ENCODE peak calls at places on chromosomes 1 and 21, in seven cellular contexts. One of them, this sample, is unnamed.

GRCh38 chr1:14082331-14082730 is 382.3 kb downstream of the PRDM2 start:
- DNase-seq in H9: no peak
- DNase-seq in IMR-90: no peak
- DNase-seq in mesenchymal stem cell: no peak
- DNase-seq in H1: no peak
- DNase-seq in neuronal stem cell: no peak
- DNase-seq in trophoblast cell: no peak
- DNase-seq in this sample: no peak

GRCh38 chr1:163337631-163338030 is 15.9 kb downstream of the NUF2 start:
- DNase-seq in H9: no peak
- DNase-seq in IMR-90: peak
- DNase-seq in mesenchymal stem cell: peak
- DNase-seq in H1: no peak
- DNase-seq in neuronal stem cell: no peak
- DNase-seq in trophoblast cell: no peak
- DNase-seq in this sample: no peak

GRCh38 chr1:1906185-1907097 is 8.6 kb upstream of the CALML6 start:
- DNase-seq in H9: peak
- DNase-seq in IMR-90: peak
- DNase-seq in mesenchymal stem cell: peak
- DNase-seq in H1: peak
- DNase-seq in neuronal stem cell: peak
- DNase-seq in trophoblast cell: peak
- DNase-seq in this sample: peak

GRCh38 chr21:45142469-45142868 is 68.1 kb downstream of the ADARB1 start:
- DNase-seq in H9: no peak
- DNase-seq in IMR-90: peak
- DNase-seq in mesenchymal stem cell: peak
- DNase-seq in H1: peak
- DNase-seq in neuronal stem cell: no peak
- DNase-seq in trophoblast cell: no peak
- DNase-seq in this sample: no peak

GRCh38 chr1:167212025-167212424 is 8.7 kb upstream of the POU2F1 start:
- DNase-seq in H9: no peak
- DNase-seq in IMR-90: no peak
- DNase-seq in mesenchymal stem cell: no peak
- DNase-seq in H1: no peak
- DNase-seq in neuronal stem cell: no peak
- DNase-seq in trophoblast cell: no peak
- DNase-seq in this sample: no peak

GRCh38 chr1:220123889-220124288 is 30.0 kb downstream of the IARS2 start:
- DNase-seq in H9: no peak
- DNase-seq in IMR-90: no peak
- DNase-seq in mesenchymal stem cell: peak
- DNase-seq in H1: no peak
- DNase-seq in neuronal stem cell: no peak
- DNase-seq in trophoblast cell: peak
- DNase-seq in this sample: peak

GRCh38 chr1:210633140-210633539 is 304.4 kb downstream of the HHAT start:
- DNase-seq in H9: no peak
- DNase-seq in IMR-90: no peak
- DNase-seq in mesenchymal stem cell: no peak
- DNase-seq in H1: no peak
- DNase-seq in neuronal stem cell: no peak
- DNase-seq in trophoblast cell: no peak
- DNase-seq in this sample: no peak

GRCh38 chr1:40951943-40952743 is 27.4 kb upstream of the CTPS1 start:
- DNase-seq in H9: peak
- DNase-seq in IMR-90: peak
- DNase-seq in mesenchymal stem cell: peak
- DNase-seq in H1: peak
- DNase-seq in neuronal stem cell: peak
- DNase-seq in trophoblast cell: peak
- DNase-seq in this sample: peak

GRCh38 chr1:63261736-63262142 is 60.6 kb upstream of the FOXD3 start:
- DNase-seq in H9: no peak
- DNase-seq in IMR-90: no peak
- DNase-seq in mesenchymal stem cell: no peak
- DNase-seq in H1: no peak
- DNase-seq in neuronal stem cell: no peak
- DNase-seq in trophoblast cell: no peak
- DNase-seq in this sample: no peak

GRCh38 chr1:30977511-30977910 is 69.0 kb upstream of the SDC3 start:
- DNase-seq in H9: no peak
- DNase-seq in IMR-90: no peak
- DNase-seq in mesenchymal stem cell: no peak
- DNase-seq in H1: no peak
- DNase-seq in neuronal stem cell: no peak
- DNase-seq in trophoblast cell: no peak
- DNase-seq in this sample: no peak

GRCh38 chr21:44820851-44821250 is 3.0 kb upstream of the SUMO3 start:
- DNase-seq in H9: no peak
- DNase-seq in IMR-90: peak
- DNase-seq in mesenchymal stem cell: no peak
- DNase-seq in H1: no peak
- DNase-seq in neuronal stem cell: no peak
- DNase-seq in trophoblast cell: peak
- DNase-seq in this sample: no peak

GRCh38 chr1:179353546-179353945 is 12.2 kb upstream of the AXDND1 start:
- DNase-seq in H9: no peak
- DNase-seq in IMR-90: peak
- DNase-seq in mesenchymal stem cell: peak
- DNase-seq in H1: no peak
- DNase-seq in neuronal stem cell: no peak
- DNase-seq in trophoblast cell: peak
- DNase-seq in this sample: no peak

GRCh38 chr21:29943885-29944284 is 4.1 kb upstream of the GRIK1 start:
- DNase-seq in H9: no peak
- DNase-seq in IMR-90: no peak
- DNase-seq in mesenchymal stem cell: no peak
- DNase-seq in H1: no peak
- DNase-seq in neuronal stem cell: no peak
- DNase-seq in trophoblast cell: no peak
- DNase-seq in this sample: peak

GRCh38 chr1:192516776-192517297 is 58.7 kb upstream of the RGS1 start:
- DNase-seq in H9: no peak
- DNase-seq in IMR-90: no peak
- DNase-seq in mesenchymal stem cell: peak
- DNase-seq in H1: no peak
- DNase-seq in neuronal stem cell: no peak
- DNase-seq in trophoblast cell: peak
- DNase-seq in this sample: no peak

GRCh38 chr1:230327892-230328284 is 98.2 kb downstream of the PGBD5 start:
- DNase-seq in H9: peak
- DNase-seq in IMR-90: no peak
- DNase-seq in mesenchymal stem cell: peak
- DNase-seq in H1: no peak
- DNase-seq in neuronal stem cell: no peak
- DNase-seq in trophoblast cell: no peak
- DNase-seq in this sample: peak

GRCh38 chr1:161187311-161187710 is 10.0 kb upstream of the B4GALT3 start:
- DNase-seq in H9: no peak
- DNase-seq in IMR-90: no peak
- DNase-seq in mesenchymal stem cell: no peak
- DNase-seq in H1: no peak
- DNase-seq in neuronal stem cell: no peak
- DNase-seq in trophoblast cell: no peak
- DNase-seq in this sample: no peak
- H2BK120ac ChIP-seq in H9: no peak
- H2BK120ac ChIP-seq in IMR-90: no peak
- H2BK120ac ChIP-seq in mesenchymal stem cell: no peak
- H2BK120ac ChIP-seq in H1: no peak
- H2BK120ac ChIP-seq in neuronal stem cell: no peak
- H2BK120ac ChIP-seq in trophoblast cell: no peak
- H2BK120ac ChIP-seq in this sample: no peak

GRCh38 chr21:34313116-34313515 is 50.7 kb upstream of the KCNE2 start:
- DNase-seq in H9: no peak
- DNase-seq in IMR-90: peak
- DNase-seq in mesenchymal stem cell: no peak
- DNase-seq in H1: no peak
- DNase-seq in neuronal stem cell: no peak
- DNase-seq in trophoblast cell: no peak
- DNase-seq in this sample: peak
- H2BK5ac ChIP-seq in H9: no peak
- H2BK5ac ChIP-seq in IMR-90: no peak
- H2BK5ac ChIP-seq in mesenchymal stem cell: no peak
- H2BK5ac ChIP-seq in H1: no peak
- H2BK5ac ChIP-seq in neuronal stem cell: no peak
- H2BK5ac ChIP-seq in trophoblast cell: no peak
- H2BK5ac ChIP-seq in this sample: no peak

GRCh38 chr1:37849480-37849879 is 9.9 kb downstream of the MTF1 start:
- DNase-seq in H9: no peak
- DNase-seq in IMR-90: no peak
- DNase-seq in mesenchymal stem cell: no peak
- DNase-seq in H1: no peak
- DNase-seq in neuronal stem cell: no peak
- DNase-seq in trophoblast cell: no peak
- DNase-seq in this sample: no peak

GRCh38 chr1:37851271-37851670 is 8.1 kb downstream of the MTF1 start:
- DNase-seq in H9: no peak
- DNase-seq in IMR-90: no peak
- DNase-seq in mesenchymal stem cell: no peak
- DNase-seq in H1: no peak
- DNase-seq in neuronal stem cell: no peak
- DNase-seq in trophoblast cell: no peak
- DNase-seq in this sample: no peak

GRCh38 chr1:37853157-37853556 is 6.2 kb downstream of the MTF1 start:
- DNase-seq in H9: no peak
- DNase-seq in IMR-90: no peak
- DNase-seq in mesenchymal stem cell: no peak
- DNase-seq in H1: no peak
- DNase-seq in neuronal stem cell: no peak
- DNase-seq in trophoblast cell: no peak
- DNase-seq in this sample: no peak

GRCh38 chr1:37850352-37850955 is 8.9 kb downstream of the MTF1 start:
- DNase-seq in H9: no peak
- DNase-seq in IMR-90: peak
- DNase-seq in mesenchymal stem cell: peak
- DNase-seq in H1: no peak
- DNase-seq in neuronal stem cell: no peak
- DNase-seq in trophoblast cell: peak
- DNase-seq in this sample: no peak

DNA sequence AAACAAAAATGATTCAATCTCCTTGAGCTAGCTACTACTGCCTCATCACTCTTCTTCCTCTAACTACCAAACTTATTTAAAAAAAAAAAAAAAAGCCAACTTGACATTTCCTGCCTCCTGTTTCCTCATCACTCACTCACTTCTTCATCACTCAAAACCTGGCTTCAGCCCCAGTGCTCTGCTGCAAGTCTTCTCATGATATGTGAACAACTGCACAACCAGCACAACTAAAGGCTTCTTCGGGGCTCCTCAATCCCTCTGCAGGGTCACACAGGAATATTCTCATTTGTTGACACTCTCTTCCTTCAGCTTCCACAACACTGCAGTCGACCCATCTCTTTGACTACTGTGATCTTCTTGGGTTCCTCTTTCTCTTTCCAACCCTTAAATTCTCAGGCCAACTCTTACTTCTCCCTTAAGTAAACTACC is 7.6 kb downstream of the MTF1 start:
- DNase-seq in H9: no peak
- DNase-seq in IMR-90: peak
- DNase-seq in mesenchymal stem cell: no peak
- DNase-seq in H1: no peak
- DNase-seq in neuronal stem cell: no peak
- DNase-seq in trophoblast cell: no peak
- DNase-seq in this sample: no peak
- H2BK120ac ChIP-seq in H9: no peak
- H2BK120ac ChIP-seq in IMR-90: no peak
- H2BK120ac ChIP-seq in mesenchymal stem cell: no peak
- H2BK120ac ChIP-seq in H1: no peak
- H2BK120ac ChIP-seq in neuronal stem cell: no peak
- H2BK120ac ChIP-seq in trophoblast cell: no peak
- H2BK120ac ChIP-seq in this sample: no peak

DNA sequence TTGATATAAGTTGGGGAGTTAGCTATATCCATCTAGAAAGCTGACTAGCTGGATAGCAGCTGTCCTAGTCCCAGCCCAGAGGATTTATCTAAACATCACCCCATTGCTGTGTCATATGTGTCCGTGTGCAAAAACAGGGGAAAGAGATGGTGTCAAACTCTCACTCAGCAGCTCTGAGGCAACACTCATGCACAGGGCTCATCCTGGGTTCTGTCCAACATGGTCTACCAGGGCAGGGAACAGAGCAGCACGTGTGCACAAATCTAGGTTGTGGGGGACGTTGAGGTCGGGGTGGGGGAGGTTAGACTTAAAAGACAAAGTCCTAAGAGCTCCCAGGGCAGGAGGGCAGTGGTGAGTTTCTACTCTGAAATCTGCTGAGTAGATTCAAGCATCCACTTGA is 16.2 kb downstream of the PI4KB start:
- DNase-seq in H9: no peak
- DNase-seq in IMR-90: peak
- DNase-seq in mesenchymal stem cell: peak
- DNase-seq in H1: no peak
- DNase-seq in neuronal stem cell: no peak
- DNase-seq in trophoblast cell: no peak
- DNase-seq in this sample: no peak
- H2BK5ac ChIP-seq in H9: no peak
- H2BK5ac ChIP-seq in IMR-90: peak
- H2BK5ac ChIP-seq in mesenchymal stem cell: no peak
- H2BK5ac ChIP-seq in H1: no peak
- H2BK5ac ChIP-seq in neuronal stem cell: no peak
- H2BK5ac ChIP-seq in trophoblast cell: peak
- H2BK5ac ChIP-seq in this sample: no peak

GRCh38 chr1:34701326-34702129 is 53.3 kb upstream of the GJB5 start:
- DNase-seq in H9: no peak
- DNase-seq in IMR-90: no peak
- DNase-seq in mesenchymal stem cell: no peak
- DNase-seq in H1: no peak
- DNase-seq in neuronal stem cell: no peak
- DNase-seq in trophoblast cell: no peak
- DNase-seq in this sample: no peak
- H2BK120ac ChIP-seq in H9: no peak
- H2BK120ac ChIP-seq in IMR-90: no peak
- H2BK120ac ChIP-seq in mesenchymal stem cell: no peak
- H2BK120ac ChIP-seq in H1: no peak
- H2BK120ac ChIP-seq in neuronal stem cell: no peak
- H2BK120ac ChIP-seq in trophoblast cell: no peak
- H2BK120ac ChIP-seq in this sample: no peak

GRCh38 chr1:8646189-8646588 is 171.3 kb downstream of the RERE start:
- DNase-seq in H9: no peak
- DNase-seq in IMR-90: no peak
- DNase-seq in mesenchymal stem cell: no peak
- DNase-seq in H1: no peak
- DNase-seq in neuronal stem cell: no peak
- DNase-seq in trophoblast cell: no peak
- DNase-seq in this sample: no peak
- H2BK5ac ChIP-seq in H9: no peak
- H2BK5ac ChIP-seq in IMR-90: no peak
- H2BK5ac ChIP-seq in mesenchymal stem cell: no peak
- H2BK5ac ChIP-seq in H1: no peak
- H2BK5ac ChIP-seq in neuronal stem cell: no peak
- H2BK5ac ChIP-seq in trophoblast cell: no peak
- H2BK5ac ChIP-seq in this sample: no peak

This sample was measured in mesendoderm.